ENCODE peak calls at places on chromosomes 4 and X, in six cellular contexts. C is activated T-helper 9 cell treated with anti-CD3 and anti-CD28 coated beads, Interleukin-2, amount 50 U/mL, for 16 hours; Q is neural crest cell; V is HuH-7.5; K is Right ventricle myocardium superior; I is uterus. J is an unnamed sample.

GRCh38 chr4:62548108-62548524 is 1348.0 kb downstream of the ADGRL3 start:
- DNase-seq in C (no peak), Q (no peak), V (no peak), K (peak), I (no peak), J (no peak)

GRCh38 chrX:40966204-40966820 is 118.9 kb upstream of the USP9X start:
- DNase-seq in C (no peak), Q (no peak), V (no peak), K (no peak), I (no peak), J (no peak)

GRCh38 chr4:108794136-108794535 is 31.3 kb upstream of the ETNPPL start:
- DNase-seq in C (no peak), Q (no peak), V (no peak), K (no peak), I (no peak), J (no peak)

GRCh38 chrX:41558531-41558930 is 111.4 kb downstream of the NYX start:
- DNase-seq in C (no peak), Q (no peak), V (no peak), K (no peak), I (no peak), J (no peak)

GRCh38 chr4:158538176-158538575 is 16.5 kb downstream of the RXFP1 start:
- DNase-seq in C (no peak), Q (no peak), V (no peak), K (no peak), I (no peak), J (no peak)

GRCh38 chrX:2252331-2253065 is 248.3 kb downstream of the DHRSX start:
- DNase-seq in C (no peak), Q (no peak), V (no peak), K (no peak), I (no peak), J (no peak)

GRCh38 chr4:37697566-37697965 is 11.4 kb upstream of the RELL1 start:
- DNase-seq in C (no peak), Q (no peak), V (no peak), K (no peak), I (no peak), J (no peak)

GRCh38 chr4:42703776-42704175 is 46.9 kb upstream of the ATP8A1 start:
- DNase-seq in C (no peak), Q (no peak), V (no peak), K (no peak), I (no peak), J (no peak)

GRCh38 chr4:27917381-27917780 is 1056.7 kb downstream of the STIM2 start:
- DNase-seq in C (no peak), Q (no peak), V (no peak), K (no peak), I (no peak), J (no peak)

GRCh38 chrX:20838477-20838876 is 535.7 kb upstream of the CNKSR2 start:
- DNase-seq in C (no peak), Q (no peak), V (no peak), K (no peak), I (no peak), J (no peak)